ENCODE peak calls at places on chromosome 10, in nine cellular contexts. One of them, this sample, is unnamed.

GRCh38 chr10:122786269-122786668 is 59.4 kb downstream of the CUZD1 start:
- DNase-seq in HCT116: no peak
- DNase-seq in K562: no peak
- DNase-seq in stomach: no peak
- DNase-seq in vagina: no peak
- DNase-seq in spleen: no peak
- DNase-seq in transverse colon: no peak
- DNase-seq in breast epithelium: no peak
- DNase-seq in GM12892: no peak
- DNase-seq in this sample: peak; percentile 25

GRCh38 chr10:85527610-85528317 is 838.8 kb downstream of the GRID1 start:
- DNase-seq in HCT116: no peak
- DNase-seq in K562: no peak
- DNase-seq in stomach: no peak
- DNase-seq in vagina: no peak
- DNase-seq in spleen: peak; percentile 74
- DNase-seq in transverse colon: no peak
- DNase-seq in breast epithelium: no peak
- DNase-seq in GM12892: no peak
- DNase-seq in this sample: no peak

GRCh38 chr10:61900829-61901783 is at the start of gene ARID5B:
- DNase-seq in HCT116: peak; percentile 68
- DNase-seq in K562: peak; percentile 51
- DNase-seq in stomach: peak; percentile 68
- DNase-seq in vagina: no peak
- DNase-seq in spleen: no peak
- DNase-seq in transverse colon: peak; percentile 74
- DNase-seq in breast epithelium: no peak
- DNase-seq in GM12892: no peak
- DNase-seq in this sample: no peak

GRCh38 chr10:47198221-47198620 is 101.8 kb upstream of the GDF10 start:
- DNase-seq in HCT116: no peak
- DNase-seq in K562: no peak
- DNase-seq in stomach: no peak
- DNase-seq in vagina: no peak
- DNase-seq in spleen: no peak
- DNase-seq in transverse colon: no peak
- DNase-seq in breast epithelium: no peak
- DNase-seq in GM12892: no peak
- DNase-seq in this sample: no peak

GRCh38 chr10:127925471-127926207 is 18.7 kb downstream of the PTPRE start:
- DNase-seq in HCT116: no peak
- DNase-seq in K562: no peak
- DNase-seq in stomach: no peak
- DNase-seq in vagina: no peak
- DNase-seq in spleen: no peak
- DNase-seq in transverse colon: no peak
- DNase-seq in breast epithelium: no peak
- DNase-seq in GM12892: no peak
- DNase-seq in this sample: no peak

GRCh38 chr10:72692897-72693598 is 1.1 kb downstream of the MCU start:
- DNase-seq in HCT116: no peak
- DNase-seq in K562: no peak
- DNase-seq in stomach: no peak
- DNase-seq in vagina: no peak
- DNase-seq in spleen: no peak
- DNase-seq in transverse colon: peak; percentile 34
- DNase-seq in breast epithelium: no peak
- DNase-seq in GM12892: no peak
- DNase-seq in this sample: no peak

GRCh38 chr10:92822060-92822634 is 26.2 kb upstream of the EXOC6 start:
- DNase-seq in HCT116: no peak
- DNase-seq in K562: peak; percentile 68
- DNase-seq in stomach: no peak
- DNase-seq in vagina: no peak
- DNase-seq in spleen: no peak
- DNase-seq in transverse colon: no peak
- DNase-seq in breast epithelium: no peak
- DNase-seq in GM12892: no peak
- DNase-seq in this sample: no peak

GRCh38 chr10:125156739-125157472 is 3.5 kb downstream of the CTBP2 start:
- DNase-seq in HCT116: no peak
- DNase-seq in K562: no peak
- DNase-seq in stomach: peak; percentile 67
- DNase-seq in vagina: no peak
- DNase-seq in spleen: no peak
- DNase-seq in transverse colon: no peak
- DNase-seq in breast epithelium: peak; percentile 20
- DNase-seq in GM12892: no peak
- DNase-seq in this sample: no peak

DNA sequence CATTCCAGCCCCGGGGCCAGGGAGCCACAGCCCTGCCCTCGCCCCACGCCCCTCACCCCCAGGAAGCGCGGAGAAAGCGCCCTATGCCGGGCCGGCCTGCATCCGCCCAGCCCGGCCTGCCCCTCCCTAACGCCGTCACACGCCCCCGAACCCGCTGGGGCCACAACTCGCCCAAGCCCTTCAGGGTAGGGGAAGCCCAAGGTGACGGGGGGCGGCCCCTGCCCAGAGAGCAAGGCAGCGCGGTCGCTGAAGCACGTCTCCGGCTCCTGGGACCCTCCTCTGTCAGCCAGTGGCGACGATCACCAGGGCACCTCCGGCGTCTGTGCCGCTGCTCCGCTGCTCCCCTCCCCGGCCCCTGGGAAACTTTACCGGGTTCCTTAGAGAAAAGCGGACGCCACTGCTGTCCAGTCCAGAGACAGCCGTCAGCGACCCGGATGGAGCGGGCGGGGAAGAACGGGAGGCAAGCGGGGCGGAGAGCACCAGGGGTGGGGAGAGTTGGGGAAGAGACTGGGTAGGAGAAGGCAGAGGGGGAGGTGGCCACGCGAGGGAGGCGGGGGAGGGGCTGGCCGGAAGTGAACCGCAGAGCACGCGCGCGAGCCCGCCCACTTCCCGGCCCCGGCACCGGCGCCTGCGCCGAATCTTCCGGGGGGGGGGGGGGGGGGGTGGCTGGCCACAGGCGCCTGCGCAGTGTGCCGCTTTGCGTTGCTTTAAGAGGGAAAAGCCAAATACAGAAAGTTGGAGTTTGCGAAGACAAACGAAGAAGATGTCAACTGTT is at the start of gene HERC4:
- DNase-seq in HCT116: peak; percentile 79
- DNase-seq in K562: peak; percentile 99
- DNase-seq in stomach: peak; percentile 94
- DNase-seq in vagina: peak; percentile 96
- DNase-seq in spleen: peak; percentile 97
- DNase-seq in transverse colon: peak; percentile 96
- DNase-seq in breast epithelium: peak; percentile 94
- DNase-seq in GM12892: peak; percentile 86
- DNase-seq in this sample: peak; percentile 80
- TF ChIP-seq POLR2A in HCT116: no peak
- TF ChIP-seq POLR2A in K562: peak; percentile 91
- TF ChIP-seq POLR2A in stomach: no peak
- TF ChIP-seq POLR2A in vagina: peak; percentile 70
- TF ChIP-seq POLR2A in spleen: peak; percentile 17
- TF ChIP-seq POLR2A in transverse colon: peak; percentile 91
- TF ChIP-seq POLR2A in breast epithelium: peak; percentile 37
- TF ChIP-seq POLR2A in GM12892: peak; percentile 90
- TF ChIP-seq POLR2A in this sample: peak; percentile 52

DNA sequence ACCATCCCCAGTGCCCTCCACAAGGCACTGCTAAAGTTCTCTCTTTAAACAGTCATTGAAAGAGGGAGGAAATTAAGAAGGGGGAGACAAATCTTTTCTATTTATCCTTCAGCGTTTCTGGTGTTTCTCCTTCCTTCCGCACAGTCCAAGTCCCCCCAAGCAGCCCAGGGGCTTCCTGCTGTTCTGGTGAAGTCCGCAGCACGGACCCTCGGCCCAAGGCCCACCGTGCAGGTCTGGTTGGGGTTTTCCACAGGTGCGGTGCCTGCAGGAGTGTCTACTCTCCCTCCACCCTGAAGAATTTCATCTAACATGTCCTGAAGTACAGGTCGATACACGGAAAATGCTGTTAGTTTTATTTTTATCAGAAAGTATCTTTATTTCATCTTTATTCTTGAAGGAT is 34.1 kb upstream of the KNDC1 start:
- DNase-seq in HCT116: no peak
- DNase-seq in K562: no peak
- DNase-seq in stomach: no peak
- DNase-seq in vagina: no peak
- DNase-seq in spleen: no peak
- DNase-seq in transverse colon: no peak
- DNase-seq in breast epithelium: peak; percentile 15
- DNase-seq in GM12892: no peak
- DNase-seq in this sample: no peak
- TF ChIP-seq POLR2AphosphoS5 in HCT116: no peak
- TF ChIP-seq POLR2AphosphoS5 in K562: no peak
- TF ChIP-seq POLR2AphosphoS5 in stomach: no peak
- TF ChIP-seq POLR2AphosphoS5 in vagina: no peak
- TF ChIP-seq POLR2AphosphoS5 in spleen: no peak
- TF ChIP-seq POLR2AphosphoS5 in transverse colon: no peak
- TF ChIP-seq POLR2AphosphoS5 in breast epithelium: no peak
- TF ChIP-seq POLR2AphosphoS5 in GM12892: no peak
- TF ChIP-seq POLR2AphosphoS5 in this sample: no peak

DNA sequence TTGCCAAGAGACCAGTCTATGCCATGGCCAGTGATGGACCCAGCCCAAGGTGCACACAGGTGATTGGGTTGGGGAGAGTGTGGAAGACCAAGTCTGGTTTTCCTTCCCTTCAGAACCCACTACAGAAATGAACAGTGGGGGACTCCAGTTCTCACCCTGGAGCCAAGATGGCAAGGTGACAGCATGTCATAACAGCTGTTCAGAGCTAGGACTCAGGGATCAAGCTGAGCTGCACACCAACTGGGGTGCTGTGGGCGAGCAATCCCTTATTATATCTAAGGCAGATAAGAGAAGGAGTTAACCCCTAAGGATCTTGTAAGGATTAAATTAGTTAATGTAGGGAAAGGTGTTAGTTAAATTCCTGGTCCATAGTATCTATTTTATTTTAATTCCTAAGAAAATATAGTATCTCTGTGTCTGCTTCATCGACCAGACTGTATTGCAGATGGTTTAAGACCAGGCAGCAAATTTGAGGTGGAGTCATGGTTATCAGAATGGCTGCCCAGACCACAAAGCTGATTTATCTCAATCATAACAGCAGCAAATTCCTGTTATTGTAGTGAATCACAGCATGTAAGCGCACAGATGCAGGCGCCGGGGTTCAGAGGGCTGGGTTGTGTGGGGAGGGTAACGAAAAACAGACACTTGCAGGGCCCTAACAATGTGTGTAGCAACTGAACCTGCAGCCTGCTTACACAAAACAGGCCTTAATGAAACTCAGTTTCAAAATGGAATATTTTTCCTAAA is 208.7 kb upstream of the ZNF32 start:
- DNase-seq in HCT116: no peak
- DNase-seq in K562: no peak
- DNase-seq in stomach: no peak
- DNase-seq in vagina: no peak
- DNase-seq in spleen: peak; percentile 41
- DNase-seq in transverse colon: no peak
- DNase-seq in breast epithelium: no peak
- DNase-seq in GM12892: no peak
- DNase-seq in this sample: no peak
- TF ChIP-seq POLR2A in HCT116: no peak
- TF ChIP-seq POLR2A in K562: no peak
- TF ChIP-seq POLR2A in stomach: no peak
- TF ChIP-seq POLR2A in vagina: no peak
- TF ChIP-seq POLR2A in spleen: no peak
- TF ChIP-seq POLR2A in transverse colon: no peak
- TF ChIP-seq POLR2A in breast epithelium: no peak
- TF ChIP-seq POLR2A in GM12892: no peak
- TF ChIP-seq POLR2A in this sample: no peak

GRCh38 chr10:77973276-77973675 is 46.7 kb upstream of the DLG5 start:
- DNase-seq in HCT116: no peak
- DNase-seq in K562: no peak
- DNase-seq in stomach: no peak
- DNase-seq in vagina: no peak
- DNase-seq in spleen: peak; percentile 12
- DNase-seq in transverse colon: no peak
- DNase-seq in breast epithelium: no peak
- DNase-seq in GM12892: no peak
- DNase-seq in this sample: no peak

GRCh38 chr10:77972148-77972547 is 45.6 kb upstream of the DLG5 start:
- DNase-seq in HCT116: no peak
- DNase-seq in K562: no peak
- DNase-seq in stomach: no peak
- DNase-seq in vagina: no peak
- DNase-seq in spleen: no peak
- DNase-seq in transverse colon: no peak
- DNase-seq in breast epithelium: no peak
- DNase-seq in GM12892: no peak
- DNase-seq in this sample: no peak

GRCh38 chr10:77969029-77969635 is 42.6 kb upstream of the DLG5 start:
- DNase-seq in HCT116: no peak
- DNase-seq in K562: no peak
- DNase-seq in stomach: no peak
- DNase-seq in vagina: no peak
- DNase-seq in spleen: no peak
- DNase-seq in transverse colon: no peak
- DNase-seq in breast epithelium: no peak
- DNase-seq in GM12892: no peak
- DNase-seq in this sample: no peak

GRCh38 chr10:77971804-77972144 is 45.2 kb upstream of the DLG5 start:
- DNase-seq in HCT116: no peak
- DNase-seq in K562: no peak
- DNase-seq in stomach: no peak
- DNase-seq in vagina: no peak
- DNase-seq in spleen: peak; percentile 18
- DNase-seq in transverse colon: no peak
- DNase-seq in breast epithelium: no peak
- DNase-seq in GM12892: no peak
- DNase-seq in this sample: no peak

DNA sequence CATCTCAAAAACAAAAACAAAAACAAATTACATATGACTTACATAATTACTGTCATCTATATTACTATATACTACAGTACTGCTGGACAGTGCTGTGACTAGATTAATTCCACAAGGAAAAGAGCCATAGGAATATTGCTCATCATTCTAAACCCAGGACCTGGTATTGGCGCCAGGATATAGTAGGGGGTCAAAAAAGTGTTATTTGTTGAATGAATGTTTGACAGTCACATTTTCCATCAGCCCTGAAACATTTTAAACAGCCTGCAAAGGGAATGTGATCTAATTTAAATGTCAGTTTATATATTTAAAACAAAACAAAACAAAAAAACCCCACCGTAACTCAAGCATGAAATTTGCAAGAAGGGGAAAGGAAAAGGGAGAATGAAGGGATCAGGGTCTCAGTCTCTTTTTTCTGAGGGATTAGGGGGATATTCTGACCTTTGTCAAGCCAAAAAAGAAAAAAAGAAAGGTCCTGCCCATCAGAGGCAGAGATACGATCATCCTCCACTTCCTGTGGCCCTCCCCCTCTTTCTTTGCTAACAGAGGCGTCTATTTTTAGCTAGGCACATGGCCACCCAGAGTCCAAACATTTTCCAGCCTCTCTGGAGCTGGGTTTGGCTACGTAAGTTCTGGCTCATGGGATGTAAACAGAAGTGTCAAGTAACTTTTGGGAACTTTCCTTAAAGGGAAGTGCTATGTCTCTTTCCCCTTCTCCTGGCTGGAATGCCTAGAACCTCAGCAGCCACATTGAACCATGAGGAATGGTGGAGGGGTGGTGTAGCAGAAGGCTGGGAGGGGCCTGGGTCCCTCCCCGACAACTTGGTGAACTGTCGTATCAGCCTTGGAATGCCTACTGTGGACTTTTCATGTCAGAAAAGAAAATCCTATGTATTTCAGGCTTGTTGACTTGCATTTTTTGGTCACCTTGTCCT is 44.6 kb upstream of the DLG5 start:
- DNase-seq in HCT116: no peak
- DNase-seq in K562: peak; percentile 81
- DNase-seq in stomach: peak; percentile 74
- DNase-seq in vagina: no peak
- DNase-seq in spleen: peak; percentile 33
- DNase-seq in transverse colon: peak; percentile 65
- DNase-seq in breast epithelium: peak; percentile 65
- DNase-seq in GM12892: no peak
- DNase-seq in this sample: no peak
- TF ChIP-seq POLR2AphosphoS5 in HCT116: no peak
- TF ChIP-seq POLR2AphosphoS5 in K562: peak; percentile 73
- TF ChIP-seq POLR2AphosphoS5 in stomach: peak; percentile 37
- TF ChIP-seq POLR2AphosphoS5 in vagina: no peak
- TF ChIP-seq POLR2AphosphoS5 in spleen: no peak
- TF ChIP-seq POLR2AphosphoS5 in transverse colon: peak; percentile 79
- TF ChIP-seq POLR2AphosphoS5 in breast epithelium: peak; percentile 63
- TF ChIP-seq POLR2AphosphoS5 in GM12892: no peak
- TF ChIP-seq POLR2AphosphoS5 in this sample: no peak